ENCODE peak calls at places on chromosome 22, in seven cellular contexts. U is NCI-H2029; A is mucosa of gallbladder; P is heart left ventricle; Z is activated effector memory CD4-positive, alpha-beta T cell treated with Interleukin-2 at 50 U/mL for 16 hours; H is MG63; B is stimulated activated CD4-positive, alpha-beta T cell treated with anti-CD3 and anti-CD28 coated beads, Interleukin-15, amount 100 ng/mL, for 24 hours. F is an unnamed sample.

GRCh38 chr22:40385041-40385782 is 14.8 kb downstream of the SGSM3 start:
- DNase-seq in U (no peak), A (no peak), P (no peak), Z (no peak), H (no peak), B (peak), F (no peak)

GRCh38 chr22:25199726-25200520 is at the start of gene CRYBB3:
- DNase-seq in U (no peak), A (no peak), P (no peak), Z (no peak), H (no peak), B (no peak), F (no peak)

GRCh38 chr22:49933236-49933921 is 14.9 kb downstream of the CRELD2 start:
- DNase-seq in U (no peak), A (no peak), P (peak), Z (no peak), H (no peak), B (no peak), F (no peak)

GRCh38 chr22:36873614-36874308 is 13.0 kb downstream of the NCF4 start:
- DNase-seq in U (no peak), A (peak), P (peak), Z (no peak), H (peak), B (peak), F (no peak)

GRCh38 chr22:42432020-42432596 is at the start of gene NFAM1:
- DNase-seq in U (no peak), A (peak), P (peak), Z (no peak), H (no peak), B (no peak), F (no peak)

GRCh38 chr22:37486224-37486845 is at the start of gene MFNG:
- DNase-seq in U (peak), A (peak), P (peak), Z (peak), H (peak), B (peak), F (no peak)

GRCh38 chr22:19121631-19122142 is 525 bp downstream of the DGCR2 start:
- DNase-seq in U (no peak), A (peak), P (peak), Z (peak), H (peak), B (peak), F (no peak)

GRCh38 chr22:20559174-20559760 is 51.9 kb downstream of the MED15 start:
- DNase-seq in U (no peak), A (no peak), P (no peak), Z (no peak), H (no peak), B (no peak), F (no peak)

GRCh38 chr22:33357894-33358440 is 299.8 kb upstream of the SYN3 start:
- DNase-seq in U (peak), A (no peak), P (no peak), Z (no peak), H (no peak), B (no peak), F (no peak)

GRCh38 chr22:41243361-41243760 is 2.6 kb upstream of the CHADL start:
- DNase-seq in U (no peak), A (no peak), P (no peak), Z (no peak), H (no peak), B (no peak), F (no peak)

GRCh38 chr22:24153353-24153752 is 27.9 kb upstream of the SUSD2 start:
- DNase-seq in U (no peak), A (no peak), P (no peak), Z (peak), H (no peak), B (peak), F (no peak)

GRCh38 chr22:46676479-46676878 is 56.3 kb downstream of the GRAMD4 start:
- DNase-seq in U (no peak), A (no peak), P (no peak), Z (no peak), H (no peak), B (no peak), F (no peak)

GRCh38 chr22:19812910-19813309 is 41.8 kb downstream of the GNB1L start:
- DNase-seq in U (no peak), A (peak), P (no peak), Z (no peak), H (no peak), B (no peak), F (no peak)

GRCh38 chr22:43429426-43429825 is 17.6 kb downstream of the MPPED1 start:
- DNase-seq in U (no peak), A (no peak), P (no peak), Z (no peak), H (no peak), B (no peak), F (no peak)

GRCh38 chr22:39825661-39826102 is 67.9 kb downstream of the ENTHD1 start:
- DNase-seq in U (no peak), A (no peak), P (no peak), Z (no peak), H (no peak), B (no peak), F (no peak)

GRCh38 chr22:33051960-33052839 is 6.0 kb downstream of the SYN3 start:
- DNase-seq in U (no peak), A (no peak), P (no peak), Z (no peak), H (no peak), B (no peak), F (no peak)

GRCh38 chr22:37533995-37534394 is 14.8 kb upstream of the CARD10 start:
- DNase-seq in U (peak), A (no peak), P (no peak), Z (no peak), H (peak), B (peak), F (peak)

GRCh38 chr22:36009085-36009484 is 19.5 kb downstream of the RBFOX2 start:
- DNase-seq in U (no peak), A (no peak), P (no peak), Z (no peak), H (no peak), B (no peak), F (no peak)

GRCh38 chr22:24107668-24108067 is 73.6 kb upstream of the SUSD2 start:
- DNase-seq in U (no peak), A (peak), P (peak), Z (no peak), H (peak), B (peak), F (peak)

F was measured in AG04449.